ENCODE peak calls at places on chromosomes 7 and 10, in ten cellular contexts. One of them, this sample, is unnamed.

GRCh38 chr7:114409750-114410149 is 4.9 kb upstream of the FOXP2 start:
- DNase-seq in activated T-cell treated with anti-CD3 and anti-CD28 coated beads for 1 hour: no peak
- DNase-seq in amygdala: no peak
- DNase-seq in stimulated activated CD8-positive, alpha-beta memory T cell treated with anti-CD3 and anti-CD28 coated beads, Interleukin-2, amount 100 ng/mL, for 48 hours: no peak
- DNase-seq in endothelial cell: no peak
- DNase-seq in mesendoderm: no peak
- DNase-seq in Daoy: peak; percentile 47
- DNase-seq in immature natural killer cell: no peak
- DNase-seq in prostate gland: no peak
- DNase-seq in NCI-H2171 treated with DMSO at 0.1 percent for 48 hours: no peak
- DNase-seq in this sample: peak; percentile 51

GRCh38 chr10:86684305-86684704 is 16.0 kb downstream of the LDB3 start:
- DNase-seq in immature natural killer cell: no peak
- DNase-seq in mesendoderm: peak; percentile 73
- DNase-seq in amygdala: peak; percentile 12
- DNase-seq in stimulated activated CD8-positive, alpha-beta memory T cell treated with anti-CD3 and anti-CD28 coated beads, Interleukin-2, amount 100 ng/mL, for 48 hours: no peak
- DNase-seq in endothelial cell: peak; percentile 68
- DNase-seq in prostate gland: no peak
- DNase-seq in NCI-H2171 treated with DMSO at 0.1 percent for 48 hours: no peak
- DNase-seq in activated T-cell treated with anti-CD3 and anti-CD28 coated beads for 1 hour: no peak
- DNase-seq in Daoy: peak; percentile 34
- DNase-seq in this sample: no peak

GRCh38 chr10:86603256-86603655 is 51.1 kb upstream of the OPN4 start:
- DNase-seq in prostate gland: no peak
- DNase-seq in endothelial cell: no peak
- DNase-seq in Daoy: no peak
- DNase-seq in activated T-cell treated with anti-CD3 and anti-CD28 coated beads for 1 hour: no peak
- DNase-seq in mesendoderm: no peak
- DNase-seq in NCI-H2171 treated with DMSO at 0.1 percent for 48 hours: no peak
- DNase-seq in stimulated activated CD8-positive, alpha-beta memory T cell treated with anti-CD3 and anti-CD28 coated beads, Interleukin-2, amount 100 ng/mL, for 48 hours: no peak
- DNase-seq in immature natural killer cell: no peak
- DNase-seq in amygdala: no peak
- DNase-seq in this sample: peak; percentile 16

GRCh38 chr10:113300628-113301027 is 252.2 kb upstream of the HABP2 start:
- DNase-seq in endothelial cell: no peak
- DNase-seq in NCI-H2171 treated with DMSO at 0.1 percent for 48 hours: no peak
- DNase-seq in activated T-cell treated with anti-CD3 and anti-CD28 coated beads for 1 hour: no peak
- DNase-seq in stimulated activated CD8-positive, alpha-beta memory T cell treated with anti-CD3 and anti-CD28 coated beads, Interleukin-2, amount 100 ng/mL, for 48 hours: no peak
- DNase-seq in amygdala: no peak
- DNase-seq in immature natural killer cell: no peak
- DNase-seq in mesendoderm: no peak
- DNase-seq in Daoy: no peak
- DNase-seq in prostate gland: no peak
- DNase-seq in this sample: no peak

GRCh38 chr7:117951285-117951684 is 78.0 kb upstream of the CTTNBP2 start:
- DNase-seq in NCI-H2171 treated with DMSO at 0.1 percent for 48 hours: no peak
- DNase-seq in amygdala: no peak
- DNase-seq in prostate gland: no peak
- DNase-seq in mesendoderm: no peak
- DNase-seq in activated T-cell treated with anti-CD3 and anti-CD28 coated beads for 1 hour: no peak
- DNase-seq in stimulated activated CD8-positive, alpha-beta memory T cell treated with anti-CD3 and anti-CD28 coated beads, Interleukin-2, amount 100 ng/mL, for 48 hours: no peak
- DNase-seq in endothelial cell: no peak
- DNase-seq in Daoy: peak; percentile 48
- DNase-seq in immature natural killer cell: no peak
- DNase-seq in this sample: no peak

GRCh38 chr10:89643812-89644690 is 991 bp downstream of the PANK1 start:
- DNase-seq in NCI-H2171 treated with DMSO at 0.1 percent for 48 hours: peak; percentile 89
- DNase-seq in activated T-cell treated with anti-CD3 and anti-CD28 coated beads for 1 hour: peak; percentile 27
- DNase-seq in prostate gland: peak; percentile 72
- DNase-seq in mesendoderm: peak; percentile 98
- DNase-seq in immature natural killer cell: peak; percentile 65
- DNase-seq in amygdala: peak; percentile 84
- DNase-seq in Daoy: peak; percentile 92
- DNase-seq in endothelial cell: peak; percentile 66
- DNase-seq in stimulated activated CD8-positive, alpha-beta memory T cell treated with anti-CD3 and anti-CD28 coated beads, Interleukin-2, amount 100 ng/mL, for 48 hours: peak; percentile 47
- DNase-seq in this sample: peak; percentile 91

GRCh38 chr10:99711129-99711719 is 20.7 kb downstream of the COX15 start:
- DNase-seq in Daoy: peak; percentile 8
- DNase-seq in NCI-H2171 treated with DMSO at 0.1 percent for 48 hours: peak; percentile 4
- DNase-seq in prostate gland: peak; percentile 51
- DNase-seq in amygdala: no peak
- DNase-seq in stimulated activated CD8-positive, alpha-beta memory T cell treated with anti-CD3 and anti-CD28 coated beads, Interleukin-2, amount 100 ng/mL, for 48 hours: no peak
- DNase-seq in activated T-cell treated with anti-CD3 and anti-CD28 coated beads for 1 hour: no peak
- DNase-seq in mesendoderm: peak; percentile 59
- DNase-seq in immature natural killer cell: peak; percentile 19
- DNase-seq in endothelial cell: peak; percentile 22
- DNase-seq in this sample: peak; percentile 79

GRCh38 chr10:23343591-23344225 is 889 bp downstream of the C10orf67 start:
- DNase-seq in endothelial cell: peak; percentile 50
- DNase-seq in activated T-cell treated with anti-CD3 and anti-CD28 coated beads for 1 hour: peak; percentile 26
- DNase-seq in mesendoderm: peak; percentile 77
- DNase-seq in immature natural killer cell: no peak
- DNase-seq in stimulated activated CD8-positive, alpha-beta memory T cell treated with anti-CD3 and anti-CD28 coated beads, Interleukin-2, amount 100 ng/mL, for 48 hours: peak; percentile 48
- DNase-seq in amygdala: peak; percentile 50
- DNase-seq in NCI-H2171 treated with DMSO at 0.1 percent for 48 hours: no peak
- DNase-seq in prostate gland: peak; percentile 8
- DNase-seq in Daoy: peak; percentile 50
- DNase-seq in this sample: peak; percentile 9

GRCh38 chr7:22481726-22482125 is 18.3 kb downstream of the STEAP1B start:
- DNase-seq in mesendoderm: no peak
- DNase-seq in endothelial cell: no peak
- DNase-seq in Daoy: peak; percentile 65
- DNase-seq in immature natural killer cell: no peak
- DNase-seq in stimulated activated CD8-positive, alpha-beta memory T cell treated with anti-CD3 and anti-CD28 coated beads, Interleukin-2, amount 100 ng/mL, for 48 hours: no peak
- DNase-seq in amygdala: no peak
- DNase-seq in activated T-cell treated with anti-CD3 and anti-CD28 coated beads for 1 hour: no peak
- DNase-seq in prostate gland: no peak
- DNase-seq in NCI-H2171 treated with DMSO at 0.1 percent for 48 hours: no peak
- DNase-seq in this sample: peak; percentile 84

GRCh38 chr7:2494191-2495130 is 18.3 kb upstream of the GRIFIN start:
- DNase-seq in endothelial cell: peak; percentile 1
- DNase-seq in immature natural killer cell: no peak
- DNase-seq in NCI-H2171 treated with DMSO at 0.1 percent for 48 hours: no peak
- DNase-seq in prostate gland: no peak
- DNase-seq in stimulated activated CD8-positive, alpha-beta memory T cell treated with anti-CD3 and anti-CD28 coated beads, Interleukin-2, amount 100 ng/mL, for 48 hours: no peak
- DNase-seq in activated T-cell treated with anti-CD3 and anti-CD28 coated beads for 1 hour: no peak
- DNase-seq in amygdala: no peak
- DNase-seq in mesendoderm: no peak
- DNase-seq in Daoy: no peak
- DNase-seq in this sample: no peak

GRCh38 chr7:28623105-28623730 is 210.9 kb downstream of the CREB5 start:
- DNase-seq in immature natural killer cell: no peak
- DNase-seq in mesendoderm: no peak
- DNase-seq in stimulated activated CD8-positive, alpha-beta memory T cell treated with anti-CD3 and anti-CD28 coated beads, Interleukin-2, amount 100 ng/mL, for 48 hours: no peak
- DNase-seq in NCI-H2171 treated with DMSO at 0.1 percent for 48 hours: no peak
- DNase-seq in activated T-cell treated with anti-CD3 and anti-CD28 coated beads for 1 hour: no peak
- DNase-seq in amygdala: no peak
- DNase-seq in Daoy: no peak
- DNase-seq in endothelial cell: no peak
- DNase-seq in prostate gland: no peak
- DNase-seq in this sample: peak; percentile 40

GRCh38 chr10:80714566-80714965 is 176.9 kb downstream of the SH2D4B start:
- DNase-seq in mesendoderm: no peak
- DNase-seq in activated T-cell treated with anti-CD3 and anti-CD28 coated beads for 1 hour: no peak
- DNase-seq in stimulated activated CD8-positive, alpha-beta memory T cell treated with anti-CD3 and anti-CD28 coated beads, Interleukin-2, amount 100 ng/mL, for 48 hours: no peak
- DNase-seq in immature natural killer cell: no peak
- DNase-seq in prostate gland: no peak
- DNase-seq in NCI-H2171 treated with DMSO at 0.1 percent for 48 hours: no peak
- DNase-seq in Daoy: no peak
- DNase-seq in endothelial cell: no peak
- DNase-seq in amygdala: no peak
- DNase-seq in this sample: no peak

GRCh38 chr7:106522691-106523090 is 138.3 kb downstream of the CCDC71L start:
- DNase-seq in NCI-H2171 treated with DMSO at 0.1 percent for 48 hours: no peak
- DNase-seq in stimulated activated CD8-positive, alpha-beta memory T cell treated with anti-CD3 and anti-CD28 coated beads, Interleukin-2, amount 100 ng/mL, for 48 hours: no peak
- DNase-seq in prostate gland: no peak
- DNase-seq in amygdala: no peak
- DNase-seq in endothelial cell: no peak
- DNase-seq in mesendoderm: no peak
- DNase-seq in Daoy: no peak
- DNase-seq in activated T-cell treated with anti-CD3 and anti-CD28 coated beads for 1 hour: no peak
- DNase-seq in immature natural killer cell: no peak
- DNase-seq in this sample: peak; percentile 69

GRCh38 chr7:77877800-77878199 is 79.2 kb downstream of the PHTF2 start:
- DNase-seq in mesendoderm: no peak
- DNase-seq in NCI-H2171 treated with DMSO at 0.1 percent for 48 hours: peak; percentile 44
- DNase-seq in immature natural killer cell: no peak
- DNase-seq in stimulated activated CD8-positive, alpha-beta memory T cell treated with anti-CD3 and anti-CD28 coated beads, Interleukin-2, amount 100 ng/mL, for 48 hours: no peak
- DNase-seq in activated T-cell treated with anti-CD3 and anti-CD28 coated beads for 1 hour: no peak
- DNase-seq in amygdala: no peak
- DNase-seq in prostate gland: no peak
- DNase-seq in endothelial cell: no peak
- DNase-seq in Daoy: peak; percentile 6
- DNase-seq in this sample: peak; percentile 32

GRCh38 chr7:38321515-38321944 is 48.1 kb upstream of the TARP start:
- DNase-seq in immature natural killer cell: no peak
- DNase-seq in activated T-cell treated with anti-CD3 and anti-CD28 coated beads for 1 hour: no peak
- DNase-seq in NCI-H2171 treated with DMSO at 0.1 percent for 48 hours: no peak
- DNase-seq in stimulated activated CD8-positive, alpha-beta memory T cell treated with anti-CD3 and anti-CD28 coated beads, Interleukin-2, amount 100 ng/mL, for 48 hours: no peak
- DNase-seq in Daoy: peak; percentile 53
- DNase-seq in prostate gland: no peak
- DNase-seq in amygdala: no peak
- DNase-seq in mesendoderm: no peak
- DNase-seq in endothelial cell: no peak
- DNase-seq in this sample: peak; percentile 93

GRCh38 chr7:50491943-50492342 is 41.8 kb upstream of the FIGNL1 start:
- DNase-seq in stimulated activated CD8-positive, alpha-beta memory T cell treated with anti-CD3 and anti-CD28 coated beads, Interleukin-2, amount 100 ng/mL, for 48 hours: no peak
- DNase-seq in amygdala: no peak
- DNase-seq in mesendoderm: no peak
- DNase-seq in Daoy: no peak
- DNase-seq in NCI-H2171 treated with DMSO at 0.1 percent for 48 hours: no peak
- DNase-seq in prostate gland: no peak
- DNase-seq in immature natural killer cell: no peak
- DNase-seq in activated T-cell treated with anti-CD3 and anti-CD28 coated beads for 1 hour: no peak
- DNase-seq in endothelial cell: no peak
- DNase-seq in this sample: no peak

GRCh38 chr10:125520968-125521367 is 162.0 kb downstream of the TEX36 start:
- DNase-seq in endothelial cell: no peak
- DNase-seq in immature natural killer cell: no peak
- DNase-seq in mesendoderm: no peak
- DNase-seq in activated T-cell treated with anti-CD3 and anti-CD28 coated beads for 1 hour: no peak
- DNase-seq in Daoy: no peak
- DNase-seq in NCI-H2171 treated with DMSO at 0.1 percent for 48 hours: no peak
- DNase-seq in stimulated activated CD8-positive, alpha-beta memory T cell treated with anti-CD3 and anti-CD28 coated beads, Interleukin-2, amount 100 ng/mL, for 48 hours: no peak
- DNase-seq in prostate gland: no peak
- DNase-seq in amygdala: no peak
- DNase-seq in this sample: no peak

GRCh38 chr10:29608062-29608461 is 26.7 kb downstream of the SVIL start:
- DNase-seq in endothelial cell: no peak
- DNase-seq in mesendoderm: no peak
- DNase-seq in amygdala: no peak
- DNase-seq in Daoy: no peak
- DNase-seq in stimulated activated CD8-positive, alpha-beta memory T cell treated with anti-CD3 and anti-CD28 coated beads, Interleukin-2, amount 100 ng/mL, for 48 hours: no peak
- DNase-seq in immature natural killer cell: no peak
- DNase-seq in NCI-H2171 treated with DMSO at 0.1 percent for 48 hours: peak; percentile 10
- DNase-seq in activated T-cell treated with anti-CD3 and anti-CD28 coated beads for 1 hour: no peak
- DNase-seq in prostate gland: no peak
- DNase-seq in this sample: no peak

GRCh38 chr10:120131183-120131582 is 238.7 kb downstream of the SEC23IP start:
- DNase-seq in immature natural killer cell: no peak
- DNase-seq in amygdala: no peak
- DNase-seq in mesendoderm: peak; percentile 77
- DNase-seq in endothelial cell: peak; percentile 67
- DNase-seq in activated T-cell treated with anti-CD3 and anti-CD28 coated beads for 1 hour: no peak
- DNase-seq in prostate gland: no peak
- DNase-seq in NCI-H2171 treated with DMSO at 0.1 percent for 48 hours: no peak
- DNase-seq in stimulated activated CD8-positive, alpha-beta memory T cell treated with anti-CD3 and anti-CD28 coated beads, Interleukin-2, amount 100 ng/mL, for 48 hours: no peak
- DNase-seq in Daoy: no peak
- DNase-seq in this sample: no peak

GRCh38 chr7:86939197-86939814 is 120.1 kb downstream of the ELAPOR2 start:
- DNase-seq in prostate gland: peak; percentile 64
- DNase-seq in endothelial cell: peak; percentile 68
- DNase-seq in stimulated activated CD8-positive, alpha-beta memory T cell treated with anti-CD3 and anti-CD28 coated beads, Interleukin-2, amount 100 ng/mL, for 48 hours: no peak
- DNase-seq in Daoy: peak; percentile 54
- DNase-seq in immature natural killer cell: peak; percentile 11
- DNase-seq in NCI-H2171 treated with DMSO at 0.1 percent for 48 hours: peak; percentile 73
- DNase-seq in amygdala: no peak
- DNase-seq in mesendoderm: peak; percentile 86
- DNase-seq in activated T-cell treated with anti-CD3 and anti-CD28 coated beads for 1 hour: peak; percentile 18
- DNase-seq in this sample: peak; percentile 63

GRCh38 chr10:55098452-55098851 is 297.4 kb upstream of the PCDH15 start:
- DNase-seq in amygdala: no peak
- DNase-seq in mesendoderm: peak; percentile 27
- DNase-seq in activated T-cell treated with anti-CD3 and anti-CD28 coated beads for 1 hour: no peak
- DNase-seq in immature natural killer cell: no peak
- DNase-seq in stimulated activated CD8-positive, alpha-beta memory T cell treated with anti-CD3 and anti-CD28 coated beads, Interleukin-2, amount 100 ng/mL, for 48 hours: no peak
- DNase-seq in prostate gland: no peak
- DNase-seq in endothelial cell: no peak
- DNase-seq in NCI-H2171 treated with DMSO at 0.1 percent for 48 hours: no peak
- DNase-seq in Daoy: no peak
- DNase-seq in this sample: no peak

GRCh38 chr7:71442492-71443196 is 310.7 kb downstream of the GALNT17 start:
- DNase-seq in prostate gland: no peak
- DNase-seq in NCI-H2171 treated with DMSO at 0.1 percent for 48 hours: no peak
- DNase-seq in mesendoderm: no peak
- DNase-seq in activated T-cell treated with anti-CD3 and anti-CD28 coated beads for 1 hour: no peak
- DNase-seq in amygdala: no peak
- DNase-seq in endothelial cell: no peak
- DNase-seq in Daoy: no peak
- DNase-seq in stimulated activated CD8-positive, alpha-beta memory T cell treated with anti-CD3 and anti-CD28 coated beads, Interleukin-2, amount 100 ng/mL, for 48 hours: no peak
- DNase-seq in immature natural killer cell: no peak
- DNase-seq in this sample: no peak

GRCh38 chr10:636769-637168 is 52.7 kb downstream of the DIP2C start:
- DNase-seq in prostate gland: no peak
- DNase-seq in immature natural killer cell: no peak
- DNase-seq in mesendoderm: no peak
- DNase-seq in stimulated activated CD8-positive, alpha-beta memory T cell treated with anti-CD3 and anti-CD28 coated beads, Interleukin-2, amount 100 ng/mL, for 48 hours: no peak
- DNase-seq in endothelial cell: no peak
- DNase-seq in NCI-H2171 treated with DMSO at 0.1 percent for 48 hours: no peak
- DNase-seq in activated T-cell treated with anti-CD3 and anti-CD28 coated beads for 1 hour: no peak
- DNase-seq in amygdala: no peak
- DNase-seq in Daoy: no peak
- DNase-seq in this sample: no peak

GRCh38 chr10:132451506-132452215 is 54.7 kb downstream of the PWWP2B start:
- DNase-seq in NCI-H2171 treated with DMSO at 0.1 percent for 48 hours: no peak
- DNase-seq in Daoy: no peak
- DNase-seq in prostate gland: no peak
- DNase-seq in endothelial cell: no peak
- DNase-seq in immature natural killer cell: no peak
- DNase-seq in mesendoderm: no peak
- DNase-seq in stimulated activated CD8-positive, alpha-beta memory T cell treated with anti-CD3 and anti-CD28 coated beads, Interleukin-2, amount 100 ng/mL, for 48 hours: no peak
- DNase-seq in amygdala: no peak
- DNase-seq in activated T-cell treated with anti-CD3 and anti-CD28 coated beads for 1 hour: no peak
- DNase-seq in this sample: no peak

GRCh38 chr10:98460837-98461499 is 14.2 kb upstream of the HPS1 start:
- DNase-seq in endothelial cell: no peak
- DNase-seq in amygdala: no peak
- DNase-seq in stimulated activated CD8-positive, alpha-beta memory T cell treated with anti-CD3 and anti-CD28 coated beads, Interleukin-2, amount 100 ng/mL, for 48 hours: no peak
- DNase-seq in activated T-cell treated with anti-CD3 and anti-CD28 coated beads for 1 hour: no peak
- DNase-seq in mesendoderm: peak; percentile 84
- DNase-seq in immature natural killer cell: no peak
- DNase-seq in NCI-H2171 treated with DMSO at 0.1 percent for 48 hours: no peak
- DNase-seq in Daoy: peak; percentile 88
- DNase-seq in prostate gland: no peak
- DNase-seq in this sample: peak; percentile 87

GRCh38 chr7:24346716-24347115 is 62.7 kb downstream of the NPY start:
- DNase-seq in mesendoderm: no peak
- DNase-seq in amygdala: no peak
- DNase-seq in prostate gland: no peak
- DNase-seq in stimulated activated CD8-positive, alpha-beta memory T cell treated with anti-CD3 and anti-CD28 coated beads, Interleukin-2, amount 100 ng/mL, for 48 hours: no peak
- DNase-seq in activated T-cell treated with anti-CD3 and anti-CD28 coated beads for 1 hour: no peak
- DNase-seq in NCI-H2171 treated with DMSO at 0.1 percent for 48 hours: no peak
- DNase-seq in Daoy: no peak
- DNase-seq in immature natural killer cell: no peak
- DNase-seq in endothelial cell: no peak
- DNase-seq in this sample: no peak

GRCh38 chr7:156703209-156703608 is 62.6 kb downstream of the RNF32 start:
- DNase-seq in Daoy: no peak
- DNase-seq in activated T-cell treated with anti-CD3 and anti-CD28 coated beads for 1 hour: no peak
- DNase-seq in stimulated activated CD8-positive, alpha-beta memory T cell treated with anti-CD3 and anti-CD28 coated beads, Interleukin-2, amount 100 ng/mL, for 48 hours: no peak
- DNase-seq in endothelial cell: no peak
- DNase-seq in prostate gland: no peak
- DNase-seq in immature natural killer cell: no peak
- DNase-seq in mesendoderm: no peak
- DNase-seq in amygdala: no peak
- DNase-seq in NCI-H2171 treated with DMSO at 0.1 percent for 48 hours: no peak
- DNase-seq in this sample: no peak

GRCh38 chr7:115097175-115097671 is 175.3 kb downstream of the MDFIC start:
- DNase-seq in immature natural killer cell: no peak
- DNase-seq in endothelial cell: no peak
- DNase-seq in activated T-cell treated with anti-CD3 and anti-CD28 coated beads for 1 hour: no peak
- DNase-seq in mesendoderm: peak; percentile 64
- DNase-seq in prostate gland: no peak
- DNase-seq in NCI-H2171 treated with DMSO at 0.1 percent for 48 hours: no peak
- DNase-seq in Daoy: peak; percentile 75
- DNase-seq in amygdala: no peak
- DNase-seq in stimulated activated CD8-positive, alpha-beta memory T cell treated with anti-CD3 and anti-CD28 coated beads, Interleukin-2, amount 100 ng/mL, for 48 hours: no peak
- DNase-seq in this sample: peak; percentile 79

This sample was measured in AG10803.